ENCODE peak calls at places on chromosomes 13 and 19, in eight cellular contexts. One of them, this sample, is unnamed.

GRCh38 chr19:12872941-12873890 is 8.0 kb downstream of the DNASE2 start:
- DNase-seq in upper lobe of right lung: peak
- DNase-seq in fibroblast of mammary gland: peak
- DNase-seq in Caco-2: peak
- DNase-seq in T-helper 1 cell: peak
- DNase-seq in adrenal gland: peak
- DNase-seq in transverse colon: peak
- DNase-seq in kidney glomerular epithelial cell: no peak
- DNase-seq in this sample: peak

GRCh38 chr19:31015778-31016177 is 333.5 kb downstream of the TSHZ3 start:
- DNase-seq in Caco-2: no peak
- DNase-seq in T-helper 1 cell: no peak
- DNase-seq in upper lobe of right lung: no peak
- DNase-seq in fibroblast of mammary gland: no peak
- DNase-seq in kidney glomerular epithelial cell: no peak
- DNase-seq in transverse colon: no peak
- DNase-seq in adrenal gland: no peak
- DNase-seq in this sample: no peak

GRCh38 chr19:18735324-18735723 is 51.8 kb downstream of the CRTC1 start:
- DNase-seq in T-helper 1 cell: no peak
- DNase-seq in kidney glomerular epithelial cell: no peak
- DNase-seq in upper lobe of right lung: no peak
- DNase-seq in fibroblast of mammary gland: no peak
- DNase-seq in Caco-2: no peak
- DNase-seq in adrenal gland: no peak
- DNase-seq in transverse colon: no peak
- DNase-seq in this sample: no peak

GRCh38 chr19:3075605-3076431 is 13.5 kb upstream of the TLE5 start:
- DNase-seq in transverse colon: peak
- DNase-seq in T-helper 1 cell: peak
- DNase-seq in upper lobe of right lung: peak
- DNase-seq in fibroblast of mammary gland: no peak
- DNase-seq in Caco-2: peak
- DNase-seq in kidney glomerular epithelial cell: peak
- DNase-seq in adrenal gland: peak
- DNase-seq in this sample: no peak

GRCh38 chr19:41688687-41689086 is 617 bp upstream of the CEACAM7 start:
- DNase-seq in Caco-2: no peak
- DNase-seq in adrenal gland: no peak
- DNase-seq in T-helper 1 cell: no peak
- DNase-seq in upper lobe of right lung: no peak
- DNase-seq in fibroblast of mammary gland: no peak
- DNase-seq in kidney glomerular epithelial cell: no peak
- DNase-seq in transverse colon: no peak
- DNase-seq in this sample: no peak

GRCh38 chr19:57687363-57688010 is 5.7 kb downstream of the ZNF551 start:
- DNase-seq in T-helper 1 cell: no peak
- DNase-seq in transverse colon: no peak
- DNase-seq in kidney glomerular epithelial cell: no peak
- DNase-seq in adrenal gland: no peak
- DNase-seq in upper lobe of right lung: no peak
- DNase-seq in fibroblast of mammary gland: no peak
- DNase-seq in Caco-2: no peak
- DNase-seq in this sample: no peak

GRCh38 chr13:76004411-76004810 is 368.3 kb downstream of the LMO7 start:
- DNase-seq in Caco-2: no peak
- DNase-seq in transverse colon: no peak
- DNase-seq in fibroblast of mammary gland: peak
- DNase-seq in kidney glomerular epithelial cell: no peak
- DNase-seq in adrenal gland: no peak
- DNase-seq in T-helper 1 cell: no peak
- DNase-seq in upper lobe of right lung: no peak
- DNase-seq in this sample: peak

GRCh38 chr13:36912369-36912768 is 7.7 kb downstream of the SMAD9 start:
- DNase-seq in fibroblast of mammary gland: no peak
- DNase-seq in adrenal gland: no peak
- DNase-seq in upper lobe of right lung: no peak
- DNase-seq in T-helper 1 cell: no peak
- DNase-seq in Caco-2: no peak
- DNase-seq in transverse colon: no peak
- DNase-seq in kidney glomerular epithelial cell: no peak
- DNase-seq in this sample: no peak

GRCh38 chr13:21014666-21015170 is 46.7 kb downstream of the LATS2 start:
- DNase-seq in transverse colon: no peak
- DNase-seq in T-helper 1 cell: no peak
- DNase-seq in upper lobe of right lung: peak
- DNase-seq in Caco-2: no peak
- DNase-seq in kidney glomerular epithelial cell: peak
- DNase-seq in adrenal gland: peak
- DNase-seq in fibroblast of mammary gland: peak
- DNase-seq in this sample: peak

GRCh38 chr19:42216653-42217521 is 590 bp downstream of the DEDD2 start:
- DNase-seq in adrenal gland: peak
- DNase-seq in Caco-2: peak
- DNase-seq in kidney glomerular epithelial cell: no peak
- DNase-seq in transverse colon: peak
- DNase-seq in upper lobe of right lung: peak
- DNase-seq in fibroblast of mammary gland: peak
- DNase-seq in T-helper 1 cell: no peak
- DNase-seq in this sample: peak

GRCh38 chr19:30593358-30593757 is 221.2 kb downstream of the ZNF536 start:
- DNase-seq in fibroblast of mammary gland: no peak
- DNase-seq in Caco-2: no peak
- DNase-seq in kidney glomerular epithelial cell: no peak
- DNase-seq in adrenal gland: no peak
- DNase-seq in T-helper 1 cell: no peak
- DNase-seq in upper lobe of right lung: no peak
- DNase-seq in transverse colon: peak
- DNase-seq in this sample: no peak

GRCh38 chr13:42492372-42492920 is 81.5 kb upstream of the TNFSF11 start:
- DNase-seq in upper lobe of right lung: no peak
- DNase-seq in transverse colon: no peak
- DNase-seq in T-helper 1 cell: no peak
- DNase-seq in kidney glomerular epithelial cell: no peak
- DNase-seq in adrenal gland: no peak
- DNase-seq in Caco-2: no peak
- DNase-seq in fibroblast of mammary gland: no peak
- DNase-seq in this sample: no peak

GRCh38 chr13:49214917-49215376 is 5.2 kb upstream of the MLNR start:
- DNase-seq in upper lobe of right lung: peak
- DNase-seq in kidney glomerular epithelial cell: no peak
- DNase-seq in fibroblast of mammary gland: no peak
- DNase-seq in transverse colon: peak
- DNase-seq in adrenal gland: peak
- DNase-seq in T-helper 1 cell: no peak
- DNase-seq in Caco-2: no peak
- DNase-seq in this sample: peak

GRCh38 chr19:47445937-47446402 is 25.7 kb downstream of the SLC8A2 start:
- DNase-seq in upper lobe of right lung: peak
- DNase-seq in transverse colon: peak
- DNase-seq in Caco-2: no peak
- DNase-seq in T-helper 1 cell: peak
- DNase-seq in kidney glomerular epithelial cell: no peak
- DNase-seq in fibroblast of mammary gland: no peak
- DNase-seq in adrenal gland: peak
- DNase-seq in this sample: no peak

GRCh38 chr13:77874406-77874805 is 44.2 kb downstream of the EDNRB start:
- DNase-seq in transverse colon: no peak
- DNase-seq in Caco-2: no peak
- DNase-seq in T-helper 1 cell: no peak
- DNase-seq in fibroblast of mammary gland: peak
- DNase-seq in kidney glomerular epithelial cell: no peak
- DNase-seq in upper lobe of right lung: no peak
- DNase-seq in adrenal gland: no peak
- DNase-seq in this sample: peak

GRCh38 chr13:24614306-24615080 is 65.7 kb upstream of the ATP12A start:
- DNase-seq in kidney glomerular epithelial cell: no peak
- DNase-seq in transverse colon: no peak
- DNase-seq in T-helper 1 cell: no peak
- DNase-seq in upper lobe of right lung: no peak
- DNase-seq in adrenal gland: no peak
- DNase-seq in fibroblast of mammary gland: no peak
- DNase-seq in Caco-2: no peak
- DNase-seq in this sample: no peak

GRCh38 chr19:34193876-34194275 is 21.6 kb downstream of the LSM14A start:
- DNase-seq in kidney glomerular epithelial cell: no peak
- DNase-seq in upper lobe of right lung: no peak
- DNase-seq in transverse colon: no peak
- DNase-seq in fibroblast of mammary gland: no peak
- DNase-seq in Caco-2: no peak
- DNase-seq in T-helper 1 cell: no peak
- DNase-seq in adrenal gland: no peak
- DNase-seq in this sample: peak

GRCh38 chr13:42354246-42355117 is 82.5 kb downstream of the AKAP11 start:
- DNase-seq in kidney glomerular epithelial cell: peak
- DNase-seq in Caco-2: no peak
- DNase-seq in upper lobe of right lung: no peak
- DNase-seq in T-helper 1 cell: no peak
- DNase-seq in transverse colon: no peak
- DNase-seq in fibroblast of mammary gland: peak
- DNase-seq in adrenal gland: no peak
- DNase-seq in this sample: peak

GRCh38 chr13:50616101-50616500 is 227.4 kb downstream of the DLEU7 start:
- DNase-seq in T-helper 1 cell: no peak
- DNase-seq in fibroblast of mammary gland: peak
- DNase-seq in upper lobe of right lung: no peak
- DNase-seq in transverse colon: no peak
- DNase-seq in kidney glomerular epithelial cell: no peak
- DNase-seq in Caco-2: no peak
- DNase-seq in adrenal gland: no peak
- DNase-seq in this sample: peak

GRCh38 chr19:416416-416815 is 7.5 kb upstream of the C2CD4C start:
- DNase-seq in upper lobe of right lung: peak
- DNase-seq in adrenal gland: no peak
- DNase-seq in fibroblast of mammary gland: no peak
- DNase-seq in transverse colon: no peak
- DNase-seq in Caco-2: no peak
- DNase-seq in T-helper 1 cell: no peak
- DNase-seq in kidney glomerular epithelial cell: no peak
- DNase-seq in this sample: no peak

GRCh38 chr13:21526707-21527454 is 67.8 kb upstream of the ZDHHC20 start:
- DNase-seq in adrenal gland: no peak
- DNase-seq in transverse colon: no peak
- DNase-seq in upper lobe of right lung: no peak
- DNase-seq in Caco-2: peak
- DNase-seq in kidney glomerular epithelial cell: no peak
- DNase-seq in fibroblast of mammary gland: no peak
- DNase-seq in T-helper 1 cell: no peak
- DNase-seq in this sample: no peak

GRCh38 chr13:84439108-84439507 is 556.8 kb upstream of the SLITRK1 start:
- DNase-seq in fibroblast of mammary gland: peak
- DNase-seq in kidney glomerular epithelial cell: peak
- DNase-seq in T-helper 1 cell: no peak
- DNase-seq in upper lobe of right lung: no peak
- DNase-seq in transverse colon: no peak
- DNase-seq in Caco-2: no peak
- DNase-seq in adrenal gland: no peak
- DNase-seq in this sample: peak

GRCh38 chr19:11480927-11481776 is at the start of gene ELAVL3:
- DNase-seq in upper lobe of right lung: no peak
- DNase-seq in kidney glomerular epithelial cell: no peak
- DNase-seq in fibroblast of mammary gland: no peak
- DNase-seq in Caco-2: no peak
- DNase-seq in T-helper 1 cell: no peak
- DNase-seq in transverse colon: no peak
- DNase-seq in adrenal gland: no peak
- DNase-seq in this sample: no peak

GRCh38 chr13:43268632-43269031 is 245.2 kb downstream of the DNAJC15 start:
- DNase-seq in fibroblast of mammary gland: no peak
- DNase-seq in adrenal gland: no peak
- DNase-seq in T-helper 1 cell: no peak
- DNase-seq in transverse colon: no peak
- DNase-seq in upper lobe of right lung: no peak
- DNase-seq in kidney glomerular epithelial cell: peak
- DNase-seq in Caco-2: no peak
- DNase-seq in this sample: no peak

GRCh38 chr19:37304190-37304883 is 66.6 kb upstream of the ZNF527 start:
- DNase-seq in transverse colon: peak
- DNase-seq in kidney glomerular epithelial cell: no peak
- DNase-seq in adrenal gland: peak
- DNase-seq in fibroblast of mammary gland: no peak
- DNase-seq in Caco-2: no peak
- DNase-seq in T-helper 1 cell: no peak
- DNase-seq in upper lobe of right lung: no peak
- DNase-seq in this sample: no peak

GRCh38 chr19:21358768-21359451 is at the start of gene ZNF738:
- DNase-seq in adrenal gland: peak
- DNase-seq in kidney glomerular epithelial cell: peak
- DNase-seq in fibroblast of mammary gland: peak
- DNase-seq in upper lobe of right lung: peak
- DNase-seq in Caco-2: peak
- DNase-seq in transverse colon: peak
- DNase-seq in T-helper 1 cell: peak
- DNase-seq in this sample: peak

GRCh38 chr19:2288010-2288742 is 6.2 kb upstream of the PEAK3 start:
- DNase-seq in kidney glomerular epithelial cell: no peak
- DNase-seq in T-helper 1 cell: no peak
- DNase-seq in adrenal gland: no peak
- DNase-seq in Caco-2: no peak
- DNase-seq in fibroblast of mammary gland: no peak
- DNase-seq in transverse colon: no peak
- DNase-seq in upper lobe of right lung: no peak
- DNase-seq in this sample: no peak

GRCh38 chr13:48574036-48574796 is 41.3 kb upstream of the RCBTB2 start:
- DNase-seq in Caco-2: no peak
- DNase-seq in fibroblast of mammary gland: no peak
- DNase-seq in upper lobe of right lung: no peak
- DNase-seq in transverse colon: no peak
- DNase-seq in adrenal gland: no peak
- DNase-seq in kidney glomerular epithelial cell: no peak
- DNase-seq in T-helper 1 cell: no peak
- DNase-seq in this sample: no peak

GRCh38 chr19:629961-630714 is 3.2 kb downstream of the POLRMT start:
- DNase-seq in fibroblast of mammary gland: no peak
- DNase-seq in Caco-2: no peak
- DNase-seq in transverse colon: no peak
- DNase-seq in upper lobe of right lung: no peak
- DNase-seq in T-helper 1 cell: no peak
- DNase-seq in kidney glomerular epithelial cell: no peak
- DNase-seq in adrenal gland: no peak
- DNase-seq in this sample: no peak

GRCh38 chr19:6744381-6745288 is 5.2 kb downstream of the TRIP10 start:
- DNase-seq in fibroblast of mammary gland: peak
- DNase-seq in transverse colon: peak
- DNase-seq in upper lobe of right lung: peak
- DNase-seq in Caco-2: no peak
- DNase-seq in T-helper 1 cell: no peak
- DNase-seq in adrenal gland: peak
- DNase-seq in kidney glomerular epithelial cell: peak
- DNase-seq in this sample: peak

GRCh38 chr19:3365447-3366103 is 808 bp upstream of the NFIC start:
- DNase-seq in fibroblast of mammary gland: peak
- DNase-seq in upper lobe of right lung: peak
- DNase-seq in T-helper 1 cell: no peak
- DNase-seq in kidney glomerular epithelial cell: no peak
- DNase-seq in Caco-2: no peak
- DNase-seq in transverse colon: peak
- DNase-seq in adrenal gland: peak
- DNase-seq in this sample: peak

This sample was measured in choroid plexus epithelial cell.